ENCODE peak calls at places on chromosomes 1 and 21, in four cellular contexts. One of them, this sample, is unnamed.
A peak's percentile ranks its signal among the peaks of the same experiment; 100 is the strongest.

GRCh38 chr21:28953247-28953646 is 39.4 kb downstream of the LTN1 start:
- DNase-seq in lower leg skin: no peak
- DNase-seq in transverse colon: no peak
- DNase-seq in heart left ventricle: no peak
- DNase-seq in this sample: no peak

GRCh38 chr1:169466259-169467230 is 19.2 kb downstream of the SLC19A2 start:
- DNase-seq in lower leg skin: no peak
- DNase-seq in transverse colon: peak; percentile 26
- DNase-seq in heart left ventricle: no peak
- DNase-seq in this sample: peak; percentile 56

GRCh38 chr1:41851589-41851988 is 67.1 kb downstream of the HIVEP3 start:
- DNase-seq in lower leg skin: no peak
- DNase-seq in transverse colon: no peak
- DNase-seq in heart left ventricle: no peak
- DNase-seq in this sample: peak; percentile 42

GRCh38 chr1:204633665-204634064 is 51.9 kb downstream of the LRRN2 start:
- DNase-seq in lower leg skin: no peak
- DNase-seq in transverse colon: no peak
- DNase-seq in heart left ventricle: no peak
- DNase-seq in this sample: no peak

GRCh38 chr1:201456499-201457309 is 12.3 kb downstream of the PHLDA3 start:
- DNase-seq in lower leg skin: peak; percentile 85
- DNase-seq in transverse colon: peak; percentile 61
- DNase-seq in heart left ventricle: peak; percentile 44
- DNase-seq in this sample: no peak

GRCh38 chr1:53562256-53562982 is 103.2 kb downstream of the DMRTB1 start:
- DNase-seq in lower leg skin: no peak
- DNase-seq in transverse colon: peak; percentile 2
- DNase-seq in heart left ventricle: no peak
- DNase-seq in this sample: no peak

GRCh38 chr1:197076585-197076984 is 9.5 kb upstream of the F13B start:
- DNase-seq in lower leg skin: no peak
- DNase-seq in transverse colon: no peak
- DNase-seq in heart left ventricle: no peak
- DNase-seq in this sample: no peak

GRCh38 chr1:184953600-184954219 is 20.6 kb downstream of the NIBAN1 start:
- DNase-seq in lower leg skin: no peak
- DNase-seq in transverse colon: no peak
- DNase-seq in heart left ventricle: no peak
- DNase-seq in this sample: no peak

GRCh38 chr1:161013591-161014513 is 7.1 kb downstream of the F11R start:
- DNase-seq in lower leg skin: peak; percentile 84
- DNase-seq in transverse colon: peak; percentile 93
- DNase-seq in heart left ventricle: peak; percentile 89
- DNase-seq in this sample: peak; percentile 94

GRCh38 chr1:175208773-175209492 is 16.4 kb upstream of the KIAA0040 start:
- DNase-seq in lower leg skin: no peak
- DNase-seq in transverse colon: no peak
- DNase-seq in heart left ventricle: no peak
- DNase-seq in this sample: no peak

GRCh38 chr1:223455470-223455869 is 62.3 kb downstream of the CCDC185 start:
- DNase-seq in lower leg skin: no peak
- DNase-seq in transverse colon: no peak
- DNase-seq in heart left ventricle: no peak
- DNase-seq in this sample: no peak

GRCh38 chr1:111190931-111191451 is 9.5 kb downstream of the DENND2D start:
- DNase-seq in lower leg skin: no peak
- DNase-seq in transverse colon: no peak
- DNase-seq in heart left ventricle: no peak
- DNase-seq in this sample: no peak

GRCh38 chr1:3529099-3529729 is 74.7 kb downstream of the ARHGEF16 start:
- DNase-seq in lower leg skin: no peak
- DNase-seq in transverse colon: peak; percentile 58
- DNase-seq in heart left ventricle: peak; percentile 76
- DNase-seq in this sample: no peak

GRCh38 chr1:145730900-145731299 is 11.6 kb downstream of the CD160 start:
- DNase-seq in lower leg skin: no peak
- DNase-seq in transverse colon: no peak
- DNase-seq in heart left ventricle: no peak
- DNase-seq in this sample: peak; percentile 19
- TF ChIP-seq CTCF in lower leg skin: no peak
- TF ChIP-seq CTCF in transverse colon: no peak
- TF ChIP-seq CTCF in heart left ventricle: no peak
- TF ChIP-seq CTCF in this sample: no peak

GRCh38 chr1:44361478-44361877 is 6.4 kb upstream of the ERI3 start:
- DNase-seq in lower leg skin: no peak
- DNase-seq in transverse colon: no peak
- DNase-seq in heart left ventricle: no peak
- DNase-seq in this sample: peak; percentile 13
- TF ChIP-seq CTCF in lower leg skin: no peak
- TF ChIP-seq CTCF in transverse colon: no peak
- TF ChIP-seq CTCF in heart left ventricle: no peak
- TF ChIP-seq CTCF in this sample: no peak

GRCh38 chr1:209755926-209756607 is at the start of gene TRAF3IP3:
- DNase-seq in lower leg skin: peak; percentile 40
- DNase-seq in transverse colon: peak; percentile 71
- DNase-seq in heart left ventricle: peak; percentile 38
- DNase-seq in this sample: no peak
- TF ChIP-seq CTCF in lower leg skin: no peak
- TF ChIP-seq CTCF in transverse colon: no peak
- TF ChIP-seq CTCF in heart left ventricle: no peak
- TF ChIP-seq CTCF in this sample: no peak

GRCh38 chr1:16621300-16621658 is 7.9 kb upstream of the NBPF1 start:
- DNase-seq in lower leg skin: no peak
- DNase-seq in transverse colon: no peak
- DNase-seq in heart left ventricle: no peak
- DNase-seq in this sample: no peak
- TF ChIP-seq CTCF in lower leg skin: no peak
- TF ChIP-seq CTCF in transverse colon: no peak
- TF ChIP-seq CTCF in heart left ventricle: no peak
- TF ChIP-seq CTCF in this sample: peak; percentile 3